ENCODE peak calls at places on chromosomes 6 and 20, in four cellular contexts. One of them, this sample, is unnamed.

GRCh38 chr6:165649701-165650137 is 13.3 kb downstream of the PDE10A start:
- DNase-seq in AG10803: peak; percentile 37
- DNase-seq in PC-9: no peak
- DNase-seq in heart right ventricle: no peak
- DNase-seq in this sample: no peak

GRCh38 chr20:15637971-15638754 is 935.1 kb downstream of the KIF16B start:
- DNase-seq in heart right ventricle: no peak
- DNase-seq in PC-9: no peak
- DNase-seq in AG10803: peak; percentile 49
- DNase-seq in this sample: no peak

GRCh38 chr6:150874184-150874583 is 8.7 kb downstream of the MTHFD1L start:
- DNase-seq in PC-9: no peak
- DNase-seq in heart right ventricle: no peak
- DNase-seq in AG10803: no peak
- DNase-seq in this sample: no peak

GRCh38 chr20:44433751-44434538 is 41.7 kb upstream of the TTPAL start:
- DNase-seq in AG10803: no peak
- DNase-seq in PC-9: no peak
- DNase-seq in heart right ventricle: no peak
- DNase-seq in this sample: no peak

GRCh38 chr6:127514396-127515227 is 4.5 kb downstream of the MTCL3 start:
- DNase-seq in heart right ventricle: peak; percentile 19
- DNase-seq in PC-9: peak; percentile 12
- DNase-seq in AG10803: peak; percentile 55
- DNase-seq in this sample: peak; percentile 27

GRCh38 chr20:44423480-44423879 is 52.2 kb upstream of the TTPAL start:
- DNase-seq in heart right ventricle: no peak
- DNase-seq in PC-9: no peak
- DNase-seq in AG10803: no peak
- DNase-seq in this sample: no peak

GRCh38 chr6:134063121-134063965 is 10.9 kb upstream of the SLC2A12 start:
- DNase-seq in PC-9: no peak
- DNase-seq in AG10803: no peak
- DNase-seq in heart right ventricle: no peak
- DNase-seq in this sample: no peak

GRCh38 chr20:63831696-63832686 is 927 bp upstream of the ZBTB46 start:
- DNase-seq in heart right ventricle: peak; percentile 72
- DNase-seq in PC-9: no peak
- DNase-seq in AG10803: no peak
- DNase-seq in this sample: no peak

GRCh38 chr6:108848116-108848868 is at the start of gene ARMC2:
- DNase-seq in AG10803: peak; percentile 84
- DNase-seq in PC-9: peak; percentile 96
- DNase-seq in heart right ventricle: peak; percentile 97
- DNase-seq in this sample: peak; percentile 40

GRCh38 chr6:16543491-16543890 is 217.8 kb downstream of the ATXN1 start:
- DNase-seq in AG10803: peak; percentile 62
- DNase-seq in heart right ventricle: no peak
- DNase-seq in PC-9: no peak
- DNase-seq in this sample: no peak

GRCh38 chr6:170231496-170232185 is 59.2 kb downstream of the DLL1 start:
- DNase-seq in AG10803: peak; percentile 5
- DNase-seq in PC-9: no peak
- DNase-seq in heart right ventricle: no peak
- DNase-seq in this sample: no peak

GRCh38 chr20:64219202-64219601 is 36.3 kb upstream of the PCMTD2 start:
- DNase-seq in heart right ventricle: no peak
- DNase-seq in PC-9: no peak
- DNase-seq in AG10803: peak; percentile 20
- DNase-seq in this sample: no peak

GRCh38 chr20:63210011-63210605 is 5.8 kb downstream of the YTHDF1 start:
- DNase-seq in heart right ventricle: no peak
- DNase-seq in AG10803: no peak
- DNase-seq in PC-9: no peak
- DNase-seq in this sample: no peak

GRCh38 chr6:23174781-23175361 is 605.5 kb downstream of the HDGFL1 start:
- DNase-seq in heart right ventricle: no peak
- DNase-seq in PC-9: peak; percentile 3
- DNase-seq in AG10803: peak; percentile 91
- DNase-seq in this sample: peak; percentile 96

GRCh38 chr6:162058281-162058875 is 669.2 kb downstream of the PRKN start:
- DNase-seq in heart right ventricle: peak; percentile 34
- DNase-seq in AG10803: no peak
- DNase-seq in PC-9: no peak
- DNase-seq in this sample: no peak

GRCh38 chr6:106122941-106123337 is 36.8 kb downstream of the PRDM1 start:
- DNase-seq in PC-9: no peak
- DNase-seq in heart right ventricle: no peak
- DNase-seq in AG10803: no peak
- DNase-seq in this sample: no peak

GRCh38 chr6:151113641-151114040 is 126.1 kb upstream of the AKAP12 start:
- DNase-seq in heart right ventricle: no peak
- DNase-seq in AG10803: no peak
- DNase-seq in PC-9: no peak
- DNase-seq in this sample: no peak

GRCh38 chr6:110475255-110475654 is 1.2 kb downstream of the SLC22A16 start:
- DNase-seq in PC-9: no peak
- DNase-seq in heart right ventricle: peak; percentile 16
- DNase-seq in AG10803: no peak
- DNase-seq in this sample: no peak

GRCh38 chr6:33696538-33697518 is 14.7 kb downstream of the UQCC2 start:
- DNase-seq in heart right ventricle: peak; percentile 67
- DNase-seq in AG10803: peak; percentile 33
- DNase-seq in PC-9: peak; percentile 71
- DNase-seq in this sample: no peak

GRCh38 chr6:49233483-49233882 is 229.6 kb downstream of the MMUT start:
- DNase-seq in PC-9: no peak
- DNase-seq in AG10803: no peak
- DNase-seq in heart right ventricle: no peak
- DNase-seq in this sample: no peak

GRCh38 chr20:44501448-44501847 is 20.4 kb downstream of the SERINC3 start:
- DNase-seq in PC-9: no peak
- DNase-seq in AG10803: peak; percentile 81
- DNase-seq in heart right ventricle: no peak
- DNase-seq in this sample: peak; percentile 61

GRCh38 chr6:93252930-93253329 is 166.4 kb downstream of the EPHA7 start:
- DNase-seq in PC-9: no peak
- DNase-seq in heart right ventricle: no peak
- DNase-seq in AG10803: no peak
- DNase-seq in this sample: no peak

GRCh38 chr6:149266659-149267058 is 50.9 kb upstream of the TAB2 start:
- DNase-seq in PC-9: no peak
- DNase-seq in AG10803: no peak
- DNase-seq in heart right ventricle: no peak
- DNase-seq in this sample: no peak

GRCh38 chr20:17568045-17568788 is 1.7 kb upstream of the DSTN start:
- DNase-seq in AG10803: no peak
- DNase-seq in PC-9: peak; percentile 25
- DNase-seq in heart right ventricle: no peak
- DNase-seq in this sample: no peak
- H3K4me3 ChIP-seq in AG10803: peak overlapping the region; percentile 63
- H3K4me3 ChIP-seq in PC-9: peak overlapping the region; percentile 61
- H3K4me3 ChIP-seq in heart right ventricle: peak overlapping the region; percentile 98
- H3K4me3 ChIP-seq in this sample: peak overlapping the region; percentile 92

GRCh38 chr6:36678488-36679042 is at the start of gene CDKN1A:
- DNase-seq in PC-9: peak; percentile 93
- DNase-seq in AG10803: peak; percentile 97
- DNase-seq in heart right ventricle: peak; percentile 93
- DNase-seq in this sample: peak; percentile 89

GRCh38 chr6:36679043-36679821 is 718 bp downstream of the CDKN1A start:
- DNase-seq in PC-9: peak; percentile 71
- DNase-seq in heart right ventricle: peak; percentile 82
- DNase-seq in AG10803: peak; percentile 59
- DNase-seq in this sample: no peak

GRCh38 chr6:36677059-36677749 is 1.3 kb upstream of the CDKN1A start:
- DNase-seq in PC-9: no peak
- DNase-seq in heart right ventricle: no peak
- DNase-seq in AG10803: peak; percentile 62
- DNase-seq in this sample: no peak

GRCh38 chr6:36676142-36677058 is 2.1 kb upstream of the CDKN1A start:
- DNase-seq in AG10803: peak; percentile 75
- DNase-seq in PC-9: no peak
- DNase-seq in heart right ventricle: no peak
- DNase-seq in this sample: peak; percentile 30

GRCh38 chr6:36677753-36678487 is 594 bp upstream of the CDKN1A start:
- DNase-seq in AG10803: no peak
- DNase-seq in PC-9: no peak
- DNase-seq in heart right ventricle: no peak
- DNase-seq in this sample: no peak
- H3K4me3 ChIP-seq in AG10803: peak overlapping the region; percentile 43
- H3K4me3 ChIP-seq in PC-9: peak overlapping the region; percentile 66
- H3K4me3 ChIP-seq in heart right ventricle: peak overlapping the region; percentile 64
- H3K4me3 ChIP-seq in this sample: peak overlapping the region; percentile 24

GRCh38 chr6:157514659-157515496 is 133.9 kb downstream of the ZDHHC14 start:
- DNase-seq in heart right ventricle: no peak
- DNase-seq in PC-9: peak; percentile 26
- DNase-seq in AG10803: peak; percentile 68
- DNase-seq in this sample: no peak
- H3K4me3 ChIP-seq in heart right ventricle: no peak overlapping the region
- H3K4me3 ChIP-seq in PC-9: no peak overlapping the region
- H3K4me3 ChIP-seq in AG10803: no peak overlapping the region
- H3K4me3 ChIP-seq in this sample: no peak overlapping the region

GRCh38 chr6:104955927-104956662 is 812 bp upstream of the LIN28B start:
- DNase-seq in AG10803: no peak
- DNase-seq in heart right ventricle: no peak
- DNase-seq in PC-9: no peak
- DNase-seq in this sample: no peak
- H3K4me3 ChIP-seq in AG10803: no peak overlapping the region
- H3K4me3 ChIP-seq in heart right ventricle: no peak overlapping the region
- H3K4me3 ChIP-seq in PC-9: no peak overlapping the region
- H3K4me3 ChIP-seq in this sample: no peak overlapping the region

DNA sequence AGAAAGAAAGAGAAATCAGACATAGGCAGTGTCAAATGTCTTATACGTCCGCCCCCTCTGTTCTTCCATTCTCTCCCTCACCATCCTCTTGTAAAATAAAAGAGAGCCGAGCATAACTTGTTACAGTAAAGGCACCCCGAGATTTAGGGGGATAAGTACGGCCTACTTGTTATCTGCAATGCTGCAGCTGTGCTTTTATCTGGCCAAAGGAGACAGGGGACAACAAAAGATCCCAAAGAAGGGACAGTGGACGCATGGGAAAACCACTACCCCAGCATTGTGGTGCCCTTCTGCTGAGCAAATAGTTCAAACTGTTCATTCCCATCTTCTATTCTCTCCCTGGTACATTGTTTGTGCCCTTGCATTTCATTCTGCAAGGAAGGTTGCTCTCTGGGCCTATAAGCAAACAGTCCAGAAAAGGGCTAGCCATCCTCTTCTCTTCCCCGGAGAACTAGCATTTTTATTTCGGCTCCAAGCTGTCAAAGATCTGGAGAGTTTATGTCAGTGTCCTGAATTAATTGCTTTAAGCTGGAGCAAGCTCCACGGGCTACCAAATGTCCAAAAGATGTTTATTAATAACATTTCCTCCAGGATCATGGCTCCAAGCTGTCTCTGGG is 22.3 kb downstream of the FOXA2 start:
- DNase-seq in PC-9: no peak
- DNase-seq in heart right ventricle: no peak
- DNase-seq in AG10803: no peak
- DNase-seq in this sample: no peak
- H3K4me3 ChIP-seq in PC-9: no peak overlapping the region
- H3K4me3 ChIP-seq in heart right ventricle: no peak overlapping the region
- H3K4me3 ChIP-seq in AG10803: no peak overlapping the region
- H3K4me3 ChIP-seq in this sample: no peak overlapping the region

DNA sequence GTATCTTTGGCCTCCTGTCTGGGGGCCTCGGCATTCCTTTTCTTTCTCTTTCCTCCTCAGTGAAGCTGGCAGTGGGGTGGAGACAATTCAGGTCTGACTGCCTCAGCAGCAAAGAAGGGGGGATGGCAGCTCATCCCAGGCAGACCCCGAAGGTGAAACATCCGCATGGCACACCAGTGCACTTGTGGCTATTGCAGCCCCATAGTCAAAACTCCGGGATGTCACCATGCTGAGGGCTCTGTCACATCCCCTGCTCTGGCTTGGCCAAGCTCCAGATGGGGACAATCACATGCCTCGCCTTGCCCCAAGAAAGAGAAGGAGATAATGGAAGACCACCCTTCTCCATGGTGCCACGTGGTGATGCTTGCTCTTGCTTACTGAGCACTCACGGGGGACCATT is 60.2 kb downstream of the RBM38 start:
- DNase-seq in AG10803: no peak
- DNase-seq in PC-9: no peak
- DNase-seq in heart right ventricle: no peak
- DNase-seq in this sample: no peak
- H3K4me3 ChIP-seq in AG10803: no peak overlapping the region
- H3K4me3 ChIP-seq in PC-9: no peak overlapping the region
- H3K4me3 ChIP-seq in heart right ventricle: no peak overlapping the region
- H3K4me3 ChIP-seq in this sample: no peak overlapping the region

GRCh38 chr20:37316116-37316774 is 26.8 kb downstream of the MANBAL start:
- DNase-seq in PC-9: no peak
- DNase-seq in heart right ventricle: no peak
- DNase-seq in AG10803: no peak
- DNase-seq in this sample: no peak

GRCh38 chr20:37315293-37316110 is 26.0 kb downstream of the MANBAL start:
- DNase-seq in heart right ventricle: peak; percentile 83
- DNase-seq in AG10803: peak; percentile 87
- DNase-seq in PC-9: no peak
- DNase-seq in this sample: no peak

GRCh38 chr20:37313546-37314091 is 24.2 kb downstream of the MANBAL start:
- DNase-seq in PC-9: no peak
- DNase-seq in AG10803: no peak
- DNase-seq in heart right ventricle: no peak
- DNase-seq in this sample: no peak

GRCh38 chr20:37314099-37314498 is 24.6 kb downstream of the MANBAL start:
- DNase-seq in heart right ventricle: no peak
- DNase-seq in AG10803: no peak
- DNase-seq in PC-9: no peak
- DNase-seq in this sample: no peak

DNA sequence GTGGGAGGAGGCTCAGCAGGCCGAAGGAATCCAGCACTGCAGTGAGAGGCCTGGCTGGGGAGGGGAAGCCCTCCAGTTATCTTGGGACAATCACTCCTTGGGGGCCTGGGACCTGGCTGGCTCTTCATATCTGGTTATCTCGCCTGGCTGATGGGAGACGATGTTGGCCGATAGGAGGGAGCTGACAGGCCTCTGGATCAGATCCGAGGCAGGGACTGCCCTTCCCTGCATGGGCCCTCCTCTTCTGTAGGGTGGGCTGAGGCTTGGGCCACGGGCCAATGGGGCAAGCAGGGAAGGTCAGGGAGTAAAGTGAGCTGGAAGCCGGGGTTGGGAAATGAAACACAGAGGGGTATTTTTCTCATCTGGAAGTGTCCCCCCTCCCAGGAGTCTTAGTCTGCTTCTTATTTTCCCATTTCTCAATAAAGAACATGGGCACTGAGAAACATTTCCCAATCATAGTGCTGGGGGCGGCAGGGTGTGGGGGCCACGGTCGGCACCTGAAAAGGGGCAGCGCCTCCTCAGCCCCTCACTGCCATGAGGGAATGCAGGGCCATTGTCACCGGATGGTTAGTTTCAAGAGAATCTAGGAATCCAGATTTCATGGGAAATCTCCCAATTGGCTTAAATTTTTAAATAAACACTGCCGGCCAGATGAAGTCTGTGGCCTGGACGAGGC is 25.3 kb downstream of the MANBAL start:
- DNase-seq in heart right ventricle: peak; percentile 71
- DNase-seq in AG10803: peak; percentile 38
- DNase-seq in PC-9: no peak
- DNase-seq in this sample: no peak
- H3K4me3 ChIP-seq in heart right ventricle: no peak overlapping the region
- H3K4me3 ChIP-seq in AG10803: no peak overlapping the region
- H3K4me3 ChIP-seq in PC-9: no peak overlapping the region
- H3K4me3 ChIP-seq in this sample: no peak overlapping the region